ENCODE peak calls at places on chromosomes 5 and 9, in ten cellular contexts. H is prostate gland, T is esophagus muscularis mucosa, D is endothelial cell of umbilical vein, O is sigmoid colon, E is HCT116, P is HepG2, I is breast epithelium, C is GM12878, V is transverse colon. B is an unnamed sample. For H3K9me3, the result is how much of the 10 kb centered on the place peaks cover.

GRCh38 chr5:36739751-36740221 is 133.4 kb downstream of the SLC1A3 start:
- DNase-seq in C (no peak), I (peak), V (peak), O (no peak), P (peak), T (no peak), E (peak), D (peak), H (peak), B (peak)

GRCh38 chr9:109560470-109561132 is 62.5 kb upstream of the PTPN3 start:
- DNase-seq in C (no peak), O (no peak), P (peak), V (no peak), I (no peak), D (no peak), T (peak), H (no peak), E (peak), B (no peak)

GRCh38 chr5:150162142-150162513 is 4.5 kb upstream of the CDX1 start:
- DNase-seq in O (no peak), E (no peak), C (no peak), T (no peak), D (no peak), H (no peak), I (no peak), P (no peak), V (peak), B (no peak)

GRCh38 chr9:129604056-129604765 is 16.7 kb downstream of the C9orf50 start:
- DNase-seq in D (no peak), H (no peak), P (no peak), V (no peak), I (no peak), T (no peak), E (no peak), O (no peak), C (no peak), B (no peak)

GRCh38 chr9:79592736-79593493 is 21.1 kb downstream of the TLE4 start:
- DNase-seq in H (no peak), E (no peak), I (no peak), P (no peak), V (no peak), O (no peak), T (no peak), D (no peak), C (no peak), B (no peak)

GRCh38 chr9:130499804-130500263 is 55.1 kb downstream of the ASS1 start:
- DNase-seq in O (no peak), C (no peak), E (peak), D (no peak), V (peak), I (no peak), T (no peak), H (peak), P (peak), B (no peak)

GRCh38 chr5:168802337-168802736 is 223.2 kb upstream of the PANK3 start:
- DNase-seq in H (no peak), C (no peak), P (no peak), E (no peak), V (no peak), I (no peak), T (no peak), O (no peak), D (no peak), B (no peak)

GRCh38 chr5:74130141-74130897 is 504.3 kb downstream of the ARHGEF28 start:
- DNase-seq in D (no peak), T (peak), I (no peak), C (no peak), E (no peak), H (no peak), P (no peak), V (no peak), O (no peak), B (no peak)

GRCh38 chr5:132759114-132760042 is 12.2 kb downstream of the CCNI2 start:
- DNase-seq in P (no peak), I (no peak), T (no peak), D (no peak), V (peak), H (peak), O (no peak), E (no peak), C (no peak), B (no peak)

GRCh38 chr9:101398930-101399640 is 434 bp downstream of the ZNF189 start:
- DNase-seq in V (peak), D (peak), E (no peak), C (no peak), P (no peak), O (peak), T (no peak), I (peak), H (peak), B (no peak)
- H3K9me3 ChIP-seq in V (under half), D (under half), E (under half), C (under half), P (under half), O (under half), T (under half), I (under half), H (under half), B (under half)

GRCh38 chr9:137745541-137745991 is 126.8 kb downstream of the EHMT1 start:
- DNase-seq in O (no peak), V (peak), I (no peak), T (no peak), E (peak), P (peak), H (peak), D (no peak), C (peak), B (no peak)
- TF ChIP-seq POLR2AphosphoS5 in O (no peak), V (no peak), I (no peak), T (no peak), E (no peak), P (no peak), H (peak), D (no peak), C (peak), B (no peak)

DNA sequence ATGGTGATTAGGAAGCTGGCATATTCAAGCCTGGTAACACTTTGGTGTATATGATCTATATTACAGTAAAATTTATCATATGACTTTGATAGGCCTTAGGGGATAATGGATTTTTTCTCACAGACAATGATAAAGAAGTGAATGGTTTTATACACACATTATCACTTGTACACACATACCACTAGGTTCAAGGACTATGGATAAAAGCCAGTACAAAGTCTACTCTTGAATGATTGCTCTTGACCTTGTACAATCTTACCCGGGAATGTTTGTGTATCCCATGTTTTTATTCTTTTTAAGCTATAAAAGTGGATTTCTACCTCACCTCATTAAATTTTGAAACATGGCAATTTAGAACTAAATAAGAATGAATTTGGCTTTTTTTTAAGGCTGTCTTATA is 414.5 kb upstream of the ADAMTSL1 start:
- DNase-seq in C (no peak), T (no peak), D (no peak), I (no peak), O (no peak), H (no peak), E (no peak), V (no peak), P (no peak), B (no peak)
- H3K9me3 ChIP-seq in C (under half), T (under half), D (under half), I (under half), O (under half), H (under half), E (under half), V (under half), P (under half), B (under half)

GRCh38 chr9:124797343-124798103 is 20.6 kb downstream of the OLFML2A start:
- DNase-seq in I (no peak), C (no peak), P (no peak), E (no peak), V (no peak), H (no peak), D (no peak), T (no peak), O (peak), B (no peak)
- TF ChIP-seq POLR2AphosphoS5 in I (no peak), C (no peak), P (no peak), E (no peak), V (no peak), H (no peak), D (no peak), T (peak), O (no peak), B (no peak)

GRCh38 chr9:95325221-95325620 is 7.7 kb upstream of the FANCC start:
- DNase-seq in C (no peak), E (no peak), I (no peak), H (no peak), D (no peak), O (no peak), V (no peak), P (no peak), T (no peak), B (no peak)
- H3K9me3 ChIP-seq in C (under half), E (under half), I (under half), H (under half), D (under half), O (under half), V (under half), P (under half), T (under half), B (under half)

GRCh38 chr9:6777218-6777902 is 19.6 kb downstream of the KDM4C start:
- DNase-seq in H (no peak), T (no peak), P (no peak), I (no peak), O (peak), V (no peak), E (no peak), D (no peak), C (no peak), B (no peak)

GRCh38 chr9:6781476-6781875 is 23.7 kb downstream of the KDM4C start:
- DNase-seq in O (no peak), E (no peak), V (no peak), H (no peak), D (no peak), C (no peak), P (peak), T (no peak), I (no peak), B (no peak)

GRCh38 chr9:6782378-6782777 is 24.6 kb downstream of the KDM4C start:
- DNase-seq in T (no peak), O (peak), P (no peak), H (no peak), D (no peak), C (no peak), I (no peak), E (no peak), V (no peak), B (no peak)

GRCh38 chr9:6780690-6781089 is 22.9 kb downstream of the KDM4C start:
- DNase-seq in T (no peak), E (no peak), H (no peak), C (no peak), V (no peak), O (no peak), P (no peak), I (no peak), D (no peak), B (no peak)

GRCh38 chr9:6779417-6780241 is 21.9 kb downstream of the KDM4C start:
- DNase-seq in I (no peak), O (peak), D (peak), T (no peak), V (peak), H (no peak), E (no peak), C (no peak), P (peak), B (no peak)
- TF ChIP-seq POLR2AphosphoS5 in I (no peak), O (no peak), D (peak), T (no peak), V (no peak), H (no peak), E (no peak), C (no peak), P (no peak), B (no peak)